ENCODE peak calls at places on chromosomes 4 and X, in eight cellular contexts. F is HFFc6, O is anterior cingulate cortex, X is HT1080, J is EH, E is iris pigment epithelial cell, S is NCI-H1436, V is glutamatergic neuron. H is an unnamed sample.

GRCh38 chr4:30535255-30535654 is 184.9 kb upstream of the PCDH7 start:
- DNase-seq in E (peak; percentile 11), S (no peak), O (no peak), F (no peak), X (peak; percentile 38), J (no peak), V (no peak), H (no peak)

GRCh38 chrX:139751053-139751452 is 43.1 kb upstream of the MCF2 start:
- DNase-seq in J (no peak), S (no peak), F (no peak), V (no peak), X (no peak), E (no peak), O (no peak), H (no peak)

GRCh38 chrX:73903941-73904340 is 340.9 kb downstream of the CHIC1 start:
- DNase-seq in E (peak; percentile 65), X (no peak), S (no peak), O (no peak), F (no peak), J (peak; percentile 27), V (no peak), H (no peak)

GRCh38 chr4:184384810-184385557 is 89.4 kb downstream of the IRF2 start:
- DNase-seq in S (no peak), X (no peak), O (no peak), E (peak; percentile 59), J (no peak), F (no peak), V (no peak), H (no peak)

GRCh38 chrX:31124536-31124935 is 52.7 kb upstream of the FTHL17 start:
- DNase-seq in V (no peak), X (no peak), F (no peak), E (no peak), S (no peak), O (no peak), J (no peak), H (no peak)

GRCh38 chrX:129983575-129984131 is 1.2 kb downstream of the BCORL1 start:
- DNase-seq in E (no peak), O (no peak), X (no peak), F (no peak), V (peak; percentile 35), J (no peak), S (no peak), H (no peak)

GRCh38 chr4:123807866-123808265 is 411.3 kb downstream of the SPRY1 start:
- DNase-seq in O (no peak), V (no peak), X (no peak), S (no peak), J (no peak), F (no peak), E (no peak), H (no peak)

GRCh38 chrX:71215335-71215912 is 7.6 kb upstream of the GJB1 start:
- DNase-seq in F (no peak), V (no peak), E (no peak), O (no peak), X (no peak), J (no peak), S (no peak), H (no peak)

GRCh38 chr4:70747874-70748273 is 26.1 kb downstream of the RUFY3 start:
- DNase-seq in V (no peak), E (peak; percentile 72), F (no peak), J (peak; percentile 56), O (no peak), S (no peak), X (no peak), H (no peak)

GRCh38 chr4:86755388-86755787 is 93.8 kb downstream of the SLC10A6 start:
- DNase-seq in J (no peak), V (no peak), X (no peak), S (no peak), E (no peak), F (no peak), O (no peak), H (no peak)

GRCh38 chr4:1516261-1516660 is 110.0 kb upstream of the NKX1-1 start:
- DNase-seq in X (no peak), S (no peak), V (peak; percentile 13), E (no peak), F (no peak), J (no peak), O (no peak), H (no peak)

GRCh38 chr4:14254806-14255445 is 627.4 kb upstream of the BOD1L1 start:
- DNase-seq in F (no peak), O (peak; percentile 4), X (no peak), S (no peak), E (no peak), V (peak; percentile 27), J (no peak), H (no peak)

GRCh38 chr4:24557036-24558022 is 27.0 kb downstream of the DHX15 start:
- DNase-seq in X (no peak), O (no peak), E (peak; percentile 74), V (no peak), J (peak; percentile 66), F (peak; percentile 45), S (no peak), H (no peak)

GRCh38 chr4:182927505-182927904 is 10.3 kb upstream of the DCTD start:
- DNase-seq in X (no peak), E (no peak), F (no peak), V (no peak), J (no peak), O (no peak), S (no peak), H (no peak)

GRCh38 chr4:78951862-78952472 is 12.7 kb upstream of the PAQR3 start:
- DNase-seq in J (peak; percentile 56), S (peak; percentile 14), O (no peak), E (peak; percentile 42), X (peak; percentile 26), F (peak; percentile 21), V (no peak), H (peak; percentile 62)

GRCh38 chr4:75834095-75834771 is 68.0 kb downstream of the PPEF2 start:
- DNase-seq in O (no peak), X (no peak), J (peak; percentile 13), V (no peak), E (peak; percentile 22), S (no peak), F (no peak), H (no peak)

GRCh38 chrX:47351706-47352105 is 18.7 kb upstream of the ZNF157 start:
- DNase-seq in V (no peak), X (peak; percentile 1), E (peak; percentile 77), S (no peak), F (peak; percentile 24), O (no peak), J (peak; percentile 76), H (no peak)

GRCh38 chr4:99126376-99126775 is 17.7 kb downstream of the ADH4 start:
- DNase-seq in O (no peak), S (no peak), X (no peak), E (no peak), V (no peak), F (no peak), J (no peak), H (no peak)

GRCh38 chrX:44946771-44947170 is 73.8 kb downstream of the KDM6A start:
- DNase-seq in E (peak; percentile 44), J (no peak), X (no peak), V (no peak), S (no peak), F (no peak), O (no peak), H (no peak)

GRCh38 chr4:162684371-162684700 is 482.4 kb downstream of the NAF1 start:
- DNase-seq in S (no peak), X (no peak), O (no peak), V (no peak), J (no peak), F (no peak), E (no peak), H (no peak)

GRCh38 chrX:154436597-154437397 is at the start of gene GDI1:
- DNase-seq in V (peak; percentile 68), E (peak; percentile 38), F (peak; percentile 47), X (peak; percentile 28), S (peak; percentile 38), J (peak; percentile 66), O (no peak), H (peak; percentile 65)